ENCODE peak calls at places on chromosomes 5 and 9, in nine cellular contexts. One of them, this sample, is unnamed.

GRCh38 chr9:109499061-109499630 is 1.0 kb upstream of the PTPN3 start:
- DNase-seq in A549: no peak
- DNase-seq in dorsolateral prefrontal cortex: no peak
- DNase-seq in testis: no peak
- DNase-seq in brain microvascular endothelial cell: no peak
- DNase-seq in stomach: no peak
- DNase-seq in endothelial cell of umbilical vein: no peak
- DNase-seq in GM23338: peak
- DNase-seq in cardiac muscle cell: no peak
- DNase-seq in this sample: no peak

GRCh38 chr5:65721050-65721774 is 697 bp downstream of the SGTB start:
- DNase-seq in endothelial cell of umbilical vein: peak
- DNase-seq in brain microvascular endothelial cell: peak
- DNase-seq in cardiac muscle cell: peak
- DNase-seq in A549: peak
- DNase-seq in testis: peak
- DNase-seq in stomach: peak
- DNase-seq in dorsolateral prefrontal cortex: peak
- DNase-seq in GM23338: peak
- DNase-seq in this sample: no peak

GRCh38 chr5:139774980-139775654 is 20.5 kb upstream of the PSD2 start:
- DNase-seq in A549: peak
- DNase-seq in dorsolateral prefrontal cortex: peak
- DNase-seq in stomach: peak
- DNase-seq in endothelial cell of umbilical vein: peak
- DNase-seq in cardiac muscle cell: peak
- DNase-seq in brain microvascular endothelial cell: peak
- DNase-seq in GM23338: peak
- DNase-seq in testis: peak
- DNase-seq in this sample: peak

GRCh38 chr9:89669361-89669842 is 64.6 kb downstream of the GADD45G start:
- DNase-seq in dorsolateral prefrontal cortex: no peak
- DNase-seq in stomach: peak
- DNase-seq in testis: no peak
- DNase-seq in GM23338: no peak
- DNase-seq in cardiac muscle cell: no peak
- DNase-seq in A549: no peak
- DNase-seq in endothelial cell of umbilical vein: no peak
- DNase-seq in brain microvascular endothelial cell: no peak
- DNase-seq in this sample: peak

GRCh38 chr5:172086312-172086975 is 80.0 kb upstream of the FBXW11 start:
- DNase-seq in cardiac muscle cell: no peak
- DNase-seq in testis: no peak
- DNase-seq in endothelial cell of umbilical vein: no peak
- DNase-seq in brain microvascular endothelial cell: no peak
- DNase-seq in A549: no peak
- DNase-seq in dorsolateral prefrontal cortex: no peak
- DNase-seq in GM23338: no peak
- DNase-seq in stomach: no peak
- DNase-seq in this sample: no peak

GRCh38 chr5:40406426-40407211 is 273.1 kb upstream of the PTGER4 start:
- DNase-seq in cardiac muscle cell: no peak
- DNase-seq in dorsolateral prefrontal cortex: no peak
- DNase-seq in testis: no peak
- DNase-seq in stomach: no peak
- DNase-seq in GM23338: no peak
- DNase-seq in brain microvascular endothelial cell: no peak
- DNase-seq in A549: no peak
- DNase-seq in endothelial cell of umbilical vein: peak
- DNase-seq in this sample: peak

GRCh38 chr9:19375536-19375935 is 4.5 kb downstream of the RPS6 start:
- DNase-seq in dorsolateral prefrontal cortex: no peak
- DNase-seq in GM23338: no peak
- DNase-seq in stomach: no peak
- DNase-seq in testis: no peak
- DNase-seq in A549: no peak
- DNase-seq in cardiac muscle cell: no peak
- DNase-seq in brain microvascular endothelial cell: no peak
- DNase-seq in endothelial cell of umbilical vein: peak
- DNase-seq in this sample: no peak

GRCh38 chr5:10876345-10876744 is 115.3 kb upstream of the DAP start:
- DNase-seq in testis: no peak
- DNase-seq in A549: no peak
- DNase-seq in brain microvascular endothelial cell: no peak
- DNase-seq in cardiac muscle cell: no peak
- DNase-seq in stomach: no peak
- DNase-seq in GM23338: no peak
- DNase-seq in endothelial cell of umbilical vein: no peak
- DNase-seq in dorsolateral prefrontal cortex: no peak
- DNase-seq in this sample: no peak

GRCh38 chr5:22889714-22890113 is 36.6 kb upstream of the CDH12 start:
- DNase-seq in A549: no peak
- DNase-seq in stomach: no peak
- DNase-seq in dorsolateral prefrontal cortex: no peak
- DNase-seq in cardiac muscle cell: no peak
- DNase-seq in brain microvascular endothelial cell: no peak
- DNase-seq in endothelial cell of umbilical vein: no peak
- DNase-seq in GM23338: peak
- DNase-seq in testis: no peak
- DNase-seq in this sample: no peak

GRCh38 chr5:107072440-107072839 is 598.3 kb downstream of the EFNA5 start:
- DNase-seq in GM23338: no peak
- DNase-seq in brain microvascular endothelial cell: no peak
- DNase-seq in endothelial cell of umbilical vein: no peak
- DNase-seq in dorsolateral prefrontal cortex: no peak
- DNase-seq in stomach: no peak
- DNase-seq in A549: no peak
- DNase-seq in testis: no peak
- DNase-seq in cardiac muscle cell: no peak
- DNase-seq in this sample: no peak

GRCh38 chr9:113503131-113503541 is 39.6 kb downstream of the RGS3 start:
- DNase-seq in stomach: no peak
- DNase-seq in GM23338: no peak
- DNase-seq in endothelial cell of umbilical vein: peak
- DNase-seq in A549: no peak
- DNase-seq in testis: no peak
- DNase-seq in cardiac muscle cell: no peak
- DNase-seq in brain microvascular endothelial cell: no peak
- DNase-seq in dorsolateral prefrontal cortex: no peak
- DNase-seq in this sample: no peak

GRCh38 chr5:154287136-154287535 is 96.6 kb downstream of the GALNT10 start:
- DNase-seq in A549: peak
- DNase-seq in endothelial cell of umbilical vein: peak
- DNase-seq in GM23338: peak
- DNase-seq in testis: no peak
- DNase-seq in stomach: peak
- DNase-seq in brain microvascular endothelial cell: peak
- DNase-seq in dorsolateral prefrontal cortex: no peak
- DNase-seq in cardiac muscle cell: peak
- DNase-seq in this sample: no peak

GRCh38 chr5:42653705-42654104 is 102.9 kb upstream of the CCDC152 start:
- DNase-seq in testis: no peak
- DNase-seq in stomach: no peak
- DNase-seq in endothelial cell of umbilical vein: no peak
- DNase-seq in dorsolateral prefrontal cortex: no peak
- DNase-seq in cardiac muscle cell: no peak
- DNase-seq in A549: no peak
- DNase-seq in GM23338: no peak
- DNase-seq in brain microvascular endothelial cell: no peak
- DNase-seq in this sample: no peak
- TF ChIP-seq CTCF in testis: no peak
- TF ChIP-seq CTCF in stomach: no peak
- TF ChIP-seq CTCF in endothelial cell of umbilical vein: no peak
- TF ChIP-seq CTCF in dorsolateral prefrontal cortex: no peak
- TF ChIP-seq CTCF in cardiac muscle cell: no peak
- TF ChIP-seq CTCF in A549: no peak
- TF ChIP-seq CTCF in GM23338: no peak
- TF ChIP-seq CTCF in brain microvascular endothelial cell: no peak
- TF ChIP-seq CTCF in this sample: no peak

DNA sequence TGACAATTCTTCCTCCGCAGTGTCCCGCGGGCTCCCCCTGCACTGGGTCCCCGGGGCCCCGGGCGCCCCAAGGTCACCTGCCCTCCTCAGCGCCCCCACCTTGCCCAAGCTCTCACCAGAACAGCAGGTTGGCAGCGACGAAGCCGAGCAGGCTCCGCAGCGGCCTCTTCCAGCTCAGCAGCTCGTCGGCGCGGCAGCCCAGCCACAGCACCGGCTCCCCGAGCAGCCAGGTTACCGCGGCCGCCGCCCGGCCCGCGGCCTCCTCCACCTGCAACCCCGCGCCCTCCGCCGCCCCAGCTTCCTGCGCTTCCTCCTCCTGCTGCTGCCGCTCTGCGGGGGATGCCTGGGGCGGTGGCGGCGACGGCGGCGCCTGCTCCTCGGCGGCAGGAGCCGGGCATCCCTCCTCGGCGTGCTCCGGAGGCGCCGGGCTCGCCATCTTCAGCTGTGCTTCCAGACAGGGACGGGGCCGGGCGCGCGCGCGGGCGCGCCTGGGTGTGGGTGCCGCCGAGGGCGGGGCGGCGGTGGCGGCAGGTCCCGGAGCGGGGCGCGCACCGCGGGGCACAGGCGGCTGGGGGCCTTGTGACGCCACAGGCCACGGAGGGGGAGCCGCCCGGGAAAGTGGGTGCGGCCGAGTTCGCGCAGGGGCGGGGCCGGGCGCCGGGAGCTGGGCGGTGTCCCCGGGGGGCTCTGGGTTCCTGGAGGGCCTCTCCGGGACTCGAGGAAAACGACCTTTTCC is at the start of gene RETREG1:
- DNase-seq in A549: peak
- DNase-seq in testis: peak
- DNase-seq in brain microvascular endothelial cell: no peak
- DNase-seq in cardiac muscle cell: peak
- DNase-seq in endothelial cell of umbilical vein: peak
- DNase-seq in GM23338: peak
- DNase-seq in stomach: peak
- DNase-seq in dorsolateral prefrontal cortex: peak
- DNase-seq in this sample: peak
- H3K27ac ChIP-seq in A549: peak
- H3K27ac ChIP-seq in testis: peak
- H3K27ac ChIP-seq in brain microvascular endothelial cell: no peak
- H3K27ac ChIP-seq in cardiac muscle cell: no peak
- H3K27ac ChIP-seq in endothelial cell of umbilical vein: no peak
- H3K27ac ChIP-seq in GM23338: no peak
- H3K27ac ChIP-seq in stomach: peak
- H3K27ac ChIP-seq in dorsolateral prefrontal cortex: peak
- H3K27ac ChIP-seq in this sample: peak

GRCh38 chr5:88829773-88830172 is 53.2 kb downstream of the MEF2C start:
- DNase-seq in GM23338: no peak
- DNase-seq in dorsolateral prefrontal cortex: no peak
- DNase-seq in brain microvascular endothelial cell: no peak
- DNase-seq in testis: no peak
- DNase-seq in A549: no peak
- DNase-seq in cardiac muscle cell: no peak
- DNase-seq in endothelial cell of umbilical vein: peak
- DNase-seq in stomach: no peak
- DNase-seq in this sample: no peak

GRCh38 chr5:88826959-88827585 is 55.9 kb downstream of the MEF2C start:
- DNase-seq in GM23338: peak
- DNase-seq in testis: peak
- DNase-seq in dorsolateral prefrontal cortex: no peak
- DNase-seq in brain microvascular endothelial cell: peak
- DNase-seq in cardiac muscle cell: peak
- DNase-seq in stomach: no peak
- DNase-seq in A549: no peak
- DNase-seq in endothelial cell of umbilical vein: peak
- DNase-seq in this sample: no peak

GRCh38 chr5:88830567-88830966 is 52.4 kb downstream of the MEF2C start:
- DNase-seq in cardiac muscle cell: no peak
- DNase-seq in A549: no peak
- DNase-seq in testis: no peak
- DNase-seq in brain microvascular endothelial cell: no peak
- DNase-seq in GM23338: no peak
- DNase-seq in endothelial cell of umbilical vein: no peak
- DNase-seq in stomach: no peak
- DNase-seq in dorsolateral prefrontal cortex: no peak
- DNase-seq in this sample: no peak

GRCh38 chr5:88827997-88828396 is 55.0 kb downstream of the MEF2C start:
- DNase-seq in stomach: no peak
- DNase-seq in GM23338: no peak
- DNase-seq in dorsolateral prefrontal cortex: no peak
- DNase-seq in A549: no peak
- DNase-seq in endothelial cell of umbilical vein: peak
- DNase-seq in brain microvascular endothelial cell: no peak
- DNase-seq in cardiac muscle cell: no peak
- DNase-seq in testis: no peak
- DNase-seq in this sample: no peak

GRCh38 chr5:88829053-88829452 is 53.9 kb downstream of the MEF2C start:
- DNase-seq in A549: no peak
- DNase-seq in stomach: no peak
- DNase-seq in testis: no peak
- DNase-seq in cardiac muscle cell: no peak
- DNase-seq in dorsolateral prefrontal cortex: no peak
- DNase-seq in GM23338: peak
- DNase-seq in endothelial cell of umbilical vein: peak
- DNase-seq in brain microvascular endothelial cell: peak
- DNase-seq in this sample: no peak
- TF ChIP-seq CTCF in A549: no peak
- TF ChIP-seq CTCF in stomach: no peak
- TF ChIP-seq CTCF in testis: peak
- TF ChIP-seq CTCF in cardiac muscle cell: peak
- TF ChIP-seq CTCF in dorsolateral prefrontal cortex: no peak
- TF ChIP-seq CTCF in GM23338: peak
- TF ChIP-seq CTCF in endothelial cell of umbilical vein: peak
- TF ChIP-seq CTCF in brain microvascular endothelial cell: peak
- TF ChIP-seq CTCF in this sample: no peak

GRCh38 chr5:95730011-95730700 is 980 bp upstream of the RHOBTB3 start:
- DNase-seq in dorsolateral prefrontal cortex: no peak
- DNase-seq in endothelial cell of umbilical vein: no peak
- DNase-seq in A549: no peak
- DNase-seq in brain microvascular endothelial cell: no peak
- DNase-seq in stomach: no peak
- DNase-seq in testis: no peak
- DNase-seq in cardiac muscle cell: no peak
- DNase-seq in GM23338: no peak
- DNase-seq in this sample: no peak

GRCh38 chr5:95727764-95728191 is 3.4 kb upstream of the RHOBTB3 start:
- DNase-seq in cardiac muscle cell: no peak
- DNase-seq in stomach: no peak
- DNase-seq in brain microvascular endothelial cell: no peak
- DNase-seq in dorsolateral prefrontal cortex: no peak
- DNase-seq in testis: no peak
- DNase-seq in A549: no peak
- DNase-seq in GM23338: peak
- DNase-seq in endothelial cell of umbilical vein: no peak
- DNase-seq in this sample: no peak

GRCh38 chr5:95728494-95729114 is 2.5 kb upstream of the RHOBTB3 start:
- DNase-seq in stomach: no peak
- DNase-seq in dorsolateral prefrontal cortex: no peak
- DNase-seq in endothelial cell of umbilical vein: no peak
- DNase-seq in GM23338: peak
- DNase-seq in testis: no peak
- DNase-seq in brain microvascular endothelial cell: no peak
- DNase-seq in cardiac muscle cell: no peak
- DNase-seq in A549: no peak
- DNase-seq in this sample: no peak

GRCh38 chr5:95730730-95731570 is at the start of gene RHOBTB3:
- DNase-seq in stomach: peak
- DNase-seq in endothelial cell of umbilical vein: peak
- DNase-seq in A549: peak
- DNase-seq in testis: peak
- DNase-seq in cardiac muscle cell: peak
- DNase-seq in GM23338: peak
- DNase-seq in brain microvascular endothelial cell: peak
- DNase-seq in dorsolateral prefrontal cortex: peak
- DNase-seq in this sample: peak

GRCh38 chr5:95729115-95730010 is 1.8 kb upstream of the RHOBTB3 start:
- DNase-seq in testis: no peak
- DNase-seq in dorsolateral prefrontal cortex: no peak
- DNase-seq in brain microvascular endothelial cell: no peak
- DNase-seq in endothelial cell of umbilical vein: no peak
- DNase-seq in stomach: no peak
- DNase-seq in A549: no peak
- DNase-seq in cardiac muscle cell: no peak
- DNase-seq in GM23338: no peak
- DNase-seq in this sample: no peak
- H3K27ac ChIP-seq in testis: peak
- H3K27ac ChIP-seq in dorsolateral prefrontal cortex: peak
- H3K27ac ChIP-seq in brain microvascular endothelial cell: no peak
- H3K27ac ChIP-seq in endothelial cell of umbilical vein: no peak
- H3K27ac ChIP-seq in stomach: peak
- H3K27ac ChIP-seq in A549: no peak
- H3K27ac ChIP-seq in cardiac muscle cell: peak
- H3K27ac ChIP-seq in GM23338: no peak
- H3K27ac ChIP-seq in this sample: no peak

This sample was measured in CD4-positive, alpha-beta T cell.